ENCODE peak calls at places on chromosomes 7 and 10, in six cellular contexts. X is HCT116, Q is hepatocyte, S is GM23338, L is fibroblast of lung, Z is PC-9. H is an unnamed sample.

GRCh38 chr10:77179015-77179695 is 458.5 kb downstream of the KCNMA1 start:
- DNase-seq in Q (peak), X (no peak), L (peak), Z (peak), S (peak), H (peak)

GRCh38 chr10:103139803-103140202 is 53.3 kb downstream of the NT5C2 start:
- DNase-seq in L (no peak), X (no peak), S (no peak), Z (no peak), Q (no peak), H (no peak)

GRCh38 chr7:31648288-31648687 is 38.7 kb upstream of the PPP1R17 start:
- DNase-seq in Z (no peak), Q (no peak), X (no peak), S (peak), L (no peak), H (no peak)

GRCh38 chr7:47252706-47253105 is 329.2 kb downstream of the TNS3 start:
- DNase-seq in Z (no peak), L (no peak), S (no peak), X (no peak), Q (no peak), H (no peak)

GRCh38 chr10:42690449-42691360 is 52.3 kb upstream of the ZNF33B start:
- DNase-seq in X (peak), S (peak), L (no peak), Q (no peak), Z (peak), H (no peak)

GRCh38 chr10:2173328-2173727 is 436.0 kb upstream of the ADARB2 start:
- DNase-seq in Q (no peak), L (no peak), Z (no peak), X (no peak), S (no peak), H (no peak)

GRCh38 chr10:13567030-13567429 is 19.7 kb upstream of the PRPF18 start:
- DNase-seq in S (no peak), Z (no peak), Q (no peak), L (peak), X (no peak), H (no peak)

GRCh38 chr7:111292026-111292430 is 201.1 kb downstream of the LRRN3 start:
- DNase-seq in X (no peak), Z (no peak), Q (no peak), L (peak), S (no peak), H (no peak)

GRCh38 chr7:77753173-77753572 is 45.1 kb downstream of the TMEM60 start:
- DNase-seq in X (no peak), Q (no peak), L (no peak), Z (no peak), S (no peak), H (no peak)

GRCh38 chr10:97708976-97709745 is 4.4 kb upstream of the MARVELD1 start:
- DNase-seq in Q (peak), X (no peak), L (peak), S (peak), Z (peak), H (no peak)

GRCh38 chr7:40888499-40888898 is 753.7 kb downstream of the SUGCT start:
- DNase-seq in S (no peak), Z (no peak), Q (no peak), X (no peak), L (no peak), H (no peak)

GRCh38 chr7:40885503-40885902 is 750.7 kb downstream of the SUGCT start:
- DNase-seq in S (no peak), X (no peak), L (peak), Z (peak), Q (no peak), H (no peak)

GRCh38 chr7:40889560-40889959 is 754.8 kb downstream of the SUGCT start:
- DNase-seq in S (no peak), L (no peak), Q (no peak), X (no peak), Z (no peak), H (no peak)

GRCh38 chr7:40889099-40889498 is 754.3 kb downstream of the SUGCT start:
- DNase-seq in Q (no peak), X (no peak), S (no peak), L (no peak), Z (no peak), H (no peak)

DNA sequence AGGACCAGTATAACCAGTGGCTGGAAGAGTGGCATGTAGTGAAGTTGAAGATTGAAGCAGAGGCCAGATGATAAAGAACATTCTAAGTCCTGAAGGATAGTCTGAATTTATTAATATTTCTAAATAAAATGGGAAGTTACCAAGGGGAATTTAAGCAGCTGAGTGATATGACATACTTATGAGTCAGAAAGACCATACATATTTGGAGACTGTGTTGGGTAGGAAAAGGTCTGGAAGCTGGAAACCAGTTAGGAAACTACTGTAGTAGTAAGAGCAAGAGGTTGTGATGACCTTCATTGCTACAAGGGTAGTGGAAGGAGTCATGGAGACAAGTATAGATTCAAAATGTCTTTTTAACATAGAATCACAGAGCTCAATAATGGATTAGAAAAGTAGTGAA is 752.3 kb downstream of the SUGCT start:
- DNase-seq in S (no peak), X (no peak), Q (no peak), Z (no peak), L (peak), H (no peak)
- TF ChIP-seq EZH2 in S (no peak), X (no peak), Q (no peak), Z (no peak), L (no peak), H (no peak)

GRCh38 chr10:120984221-120984620 is 133.1 kb downstream of the WDR11 start:
- DNase-seq in X (no peak), Z (no peak), Q (no peak), L (no peak), S (no peak), H (no peak)

GRCh38 chr10:120981601-120982381 is 130.6 kb downstream of the WDR11 start:
- DNase-seq in Z (no peak), S (peak), Q (no peak), X (no peak), L (no peak), H (no peak)

GRCh38 chr10:120980316-120980975 is 129.3 kb downstream of the WDR11 start:
- DNase-seq in L (no peak), S (peak), Q (no peak), Z (no peak), X (no peak), H (no peak)

GRCh38 chr10:120983721-120984120 is 132.6 kb downstream of the WDR11 start:
- DNase-seq in S (no peak), L (no peak), Z (no peak), X (no peak), Q (no peak), H (no peak)

DNA sequence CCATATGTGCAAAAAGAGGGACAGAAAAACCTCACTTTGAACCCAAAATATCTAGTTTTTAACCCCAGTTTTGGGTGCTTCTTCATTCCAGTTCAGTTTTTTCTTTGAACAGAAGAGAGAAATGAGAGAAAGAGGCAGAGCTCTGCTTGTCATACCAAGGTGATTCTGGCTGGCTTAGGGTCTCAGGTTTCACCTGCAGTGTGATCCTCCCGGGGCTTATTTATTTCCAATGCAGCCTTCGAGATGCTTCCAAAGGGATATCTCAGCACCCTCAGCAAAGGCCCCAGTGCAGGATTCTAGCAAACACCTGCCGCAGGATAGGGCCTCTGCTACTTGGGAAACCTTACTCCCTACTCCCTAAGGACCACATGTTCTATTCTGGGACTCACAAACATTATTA is 131.3 kb downstream of the WDR11 start:
- DNase-seq in Q (no peak), L (no peak), Z (no peak), S (peak), X (no peak), H (no peak)
- TF ChIP-seq EZH2 in Q (no peak), L (no peak), Z (no peak), S (no peak), X (no peak), H (no peak)

GRCh38 chr10:86400705-86401587 is 34.4 kb upstream of the GRID1 start:
- DNase-seq in Q (peak), X (peak), Z (no peak), L (no peak), S (peak), H (no peak)
- TF ChIP-seq EZH2 in Q (peak), X (no peak), Z (no peak), L (no peak), S (no peak), H (no peak)

DNA sequence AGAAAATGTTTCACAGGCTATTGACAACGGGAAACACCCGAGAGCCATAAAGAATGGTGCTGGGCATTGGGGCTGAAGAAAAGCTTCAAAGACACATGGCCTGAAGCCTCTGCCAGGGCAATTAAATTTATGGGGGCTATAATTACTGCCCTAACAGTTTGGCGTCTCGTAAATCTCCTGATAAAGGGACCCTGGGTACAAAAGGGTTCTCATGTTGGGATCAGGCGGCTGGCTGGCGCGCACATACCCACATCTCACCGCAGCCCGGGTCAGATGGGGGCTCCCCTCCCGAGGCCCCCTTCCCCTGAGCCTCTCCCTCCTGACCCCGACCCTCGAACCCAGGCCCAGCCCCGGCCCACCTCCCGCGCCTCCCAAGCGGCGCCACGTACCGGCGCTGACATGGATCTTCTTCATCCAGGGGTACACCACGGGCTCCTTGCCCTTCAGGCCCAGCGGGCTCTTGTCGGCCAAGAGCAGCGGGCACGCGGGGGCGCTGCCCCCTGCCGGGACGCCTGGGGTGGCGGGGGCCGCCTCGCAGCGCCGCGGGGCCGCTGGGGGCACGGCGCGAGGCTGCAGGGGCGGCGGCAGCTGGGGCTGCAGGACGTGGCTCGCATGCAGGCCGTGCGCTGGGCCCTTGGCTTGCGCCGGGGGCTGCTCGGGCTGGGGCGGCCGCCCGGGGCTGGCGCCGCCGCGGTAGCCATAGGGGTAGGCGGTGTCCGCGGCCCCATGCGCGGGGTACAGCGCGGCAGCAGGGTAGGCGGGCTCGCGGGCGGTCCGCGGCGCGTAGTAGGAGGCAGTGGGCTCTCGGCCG is 623 bp downstream of the HOXA4 start:
- DNase-seq in S (peak), Z (no peak), X (no peak), L (no peak), Q (peak), H (no peak)
- TF ChIP-seq EZH2 in S (peak), Z (no peak), X (no peak), L (no peak), Q (no peak), H (no peak)

DNA sequence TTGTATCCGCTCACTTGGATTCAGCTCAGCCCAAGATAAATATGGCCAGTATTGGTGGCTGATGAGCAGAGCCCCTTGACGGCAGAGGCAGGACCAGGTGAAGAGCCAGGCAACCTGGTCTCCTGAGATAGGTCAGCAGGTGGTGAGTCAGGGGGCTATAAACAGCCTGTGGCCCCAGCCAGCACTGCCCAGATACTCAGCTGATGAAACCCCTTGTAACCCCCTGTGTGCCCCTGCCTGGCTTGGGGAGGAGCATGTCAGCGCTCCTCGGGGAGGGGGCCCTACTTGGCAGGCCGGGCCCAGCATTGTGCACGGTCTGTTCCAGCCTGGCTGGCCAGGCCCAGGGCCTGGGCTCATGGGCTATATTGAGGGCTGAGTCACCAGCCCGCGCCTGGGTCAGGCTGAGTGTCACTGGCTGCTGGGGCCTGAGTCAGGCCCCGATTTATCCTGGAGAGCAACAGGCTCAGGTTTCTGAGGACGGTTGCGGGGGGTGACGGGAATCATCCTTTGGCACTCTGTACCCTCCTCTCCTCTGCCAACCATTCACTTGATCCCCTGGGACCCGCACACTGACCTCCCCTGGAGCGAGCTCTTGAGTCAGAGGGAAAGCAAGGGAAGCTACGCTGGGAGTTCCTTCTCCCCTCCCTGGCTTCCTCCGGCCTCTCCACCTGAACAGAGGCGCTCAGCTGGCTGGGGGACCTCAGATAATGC is 2.8 kb upstream of the FLNC start:
- DNase-seq in X (peak), S (no peak), Q (peak), L (peak), Z (peak), H (no peak)
- TF ChIP-seq EZH2 in X (no peak), S (no peak), Q (no peak), L (no peak), Z (no peak), H (no peak)

DNA sequence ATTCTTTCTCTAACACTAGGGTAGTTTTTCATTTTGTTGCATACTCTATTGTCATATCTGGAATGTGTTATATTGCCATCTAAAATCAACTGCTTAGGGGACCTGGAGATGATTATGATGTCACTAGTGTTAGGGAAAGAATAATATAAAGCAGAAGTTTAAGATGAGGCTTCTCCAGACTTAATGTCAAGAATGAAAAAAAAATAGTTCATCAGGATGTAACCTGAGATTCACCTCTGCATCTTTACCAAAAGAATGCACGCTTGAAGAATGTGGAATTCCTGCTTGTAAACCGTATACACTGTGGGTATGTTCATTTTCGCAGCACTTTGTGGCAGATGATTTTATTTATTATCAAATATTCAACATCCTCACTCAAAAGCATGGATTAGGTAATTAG is 184.6 kb downstream of the ST7 start:
- DNase-seq in L (no peak), Z (no peak), Q (no peak), X (no peak), S (peak), H (no peak)
- TF ChIP-seq EZH2 in L (no peak), Z (no peak), Q (no peak), X (no peak), S (no peak), H (no peak)

H was measured in keratinocyte.